ENCODE peak calls at places on chromosomes 6 and 20, in six cellular contexts. One of them, this sample, is unnamed.

GRCh38 chr20:32906871-32907495 is 48.3 kb downstream of the EFCAB8 start:
- DNase-seq in thyroid gland: no peak
- DNase-seq in astrocyte: no peak
- DNase-seq in GM13976: no peak
- DNase-seq in nephron progenitor cell: no peak
- DNase-seq in astrocyte of the spinal cord: no peak
- DNase-seq in this sample: no peak

GRCh38 chr6:35736293-35736894 is 438 bp upstream of the ARMC12 start:
- DNase-seq in astrocyte: no peak
- DNase-seq in nephron progenitor cell: peak
- DNase-seq in astrocyte of the spinal cord: peak
- DNase-seq in GM13976: peak
- DNase-seq in thyroid gland: peak
- DNase-seq in this sample: peak

GRCh38 chr6:69994251-69994650 is 127.9 kb downstream of the COL19A1 start:
- DNase-seq in astrocyte: no peak
- DNase-seq in GM13976: no peak
- DNase-seq in nephron progenitor cell: no peak
- DNase-seq in astrocyte of the spinal cord: no peak
- DNase-seq in thyroid gland: no peak
- DNase-seq in this sample: no peak

GRCh38 chr20:47220161-47220582 is 136.3 kb downstream of the ZMYND8 start:
- DNase-seq in thyroid gland: no peak
- DNase-seq in GM13976: peak
- DNase-seq in astrocyte: no peak
- DNase-seq in nephron progenitor cell: peak
- DNase-seq in astrocyte of the spinal cord: no peak
- DNase-seq in this sample: peak

GRCh38 chr6:151279891-151280290 is 40.1 kb downstream of the AKAP12 start:
- DNase-seq in nephron progenitor cell: no peak
- DNase-seq in GM13976: no peak
- DNase-seq in astrocyte: no peak
- DNase-seq in astrocyte of the spinal cord: no peak
- DNase-seq in thyroid gland: no peak
- DNase-seq in this sample: no peak

GRCh38 chr20:235891-236290 is 8.8 kb downstream of the DEFB129 start:
- DNase-seq in nephron progenitor cell: no peak
- DNase-seq in astrocyte: no peak
- DNase-seq in astrocyte of the spinal cord: peak
- DNase-seq in thyroid gland: peak
- DNase-seq in GM13976: no peak
- DNase-seq in this sample: no peak

GRCh38 chr6:38554700-38555413 is 84.9 kb downstream of the BTBD9 start:
- DNase-seq in thyroid gland: no peak
- DNase-seq in GM13976: no peak
- DNase-seq in nephron progenitor cell: no peak
- DNase-seq in astrocyte: peak
- DNase-seq in astrocyte of the spinal cord: peak
- DNase-seq in this sample: no peak

GRCh38 chr6:167115054-167115453 is 7.8 kb upstream of the CCR6 start:
- DNase-seq in GM13976: no peak
- DNase-seq in nephron progenitor cell: no peak
- DNase-seq in astrocyte: no peak
- DNase-seq in astrocyte of the spinal cord: no peak
- DNase-seq in thyroid gland: no peak
- DNase-seq in this sample: no peak

GRCh38 chr6:26064619-26065257 is 22.5 kb upstream of the HFE start:
- DNase-seq in astrocyte of the spinal cord: peak
- DNase-seq in GM13976: peak
- DNase-seq in thyroid gland: no peak
- DNase-seq in nephron progenitor cell: no peak
- DNase-seq in astrocyte: peak
- DNase-seq in this sample: no peak

GRCh38 chr20:44208770-44209169 is 1.8 kb downstream of the OSER1 start:
- DNase-seq in nephron progenitor cell: no peak
- DNase-seq in astrocyte of the spinal cord: peak
- DNase-seq in thyroid gland: no peak
- DNase-seq in GM13976: no peak
- DNase-seq in astrocyte: peak
- DNase-seq in this sample: peak

GRCh38 chr20:16283307-16283706 is 289.9 kb downstream of the KIF16B start:
- DNase-seq in astrocyte: no peak
- DNase-seq in thyroid gland: peak
- DNase-seq in nephron progenitor cell: no peak
- DNase-seq in astrocyte of the spinal cord: no peak
- DNase-seq in GM13976: no peak
- DNase-seq in this sample: no peak

GRCh38 chr6:4957521-4958231 is 46.2 kb downstream of the RPP40 start:
- DNase-seq in GM13976: no peak
- DNase-seq in astrocyte: no peak
- DNase-seq in nephron progenitor cell: no peak
- DNase-seq in astrocyte of the spinal cord: no peak
- DNase-seq in thyroid gland: no peak
- DNase-seq in this sample: no peak

GRCh38 chr6:137341721-137342195 is 122.6 kb upstream of the IFNGR1 start:
- DNase-seq in GM13976: peak
- DNase-seq in astrocyte of the spinal cord: no peak
- DNase-seq in astrocyte: no peak
- DNase-seq in thyroid gland: peak
- DNase-seq in nephron progenitor cell: no peak
- DNase-seq in this sample: peak

GRCh38 chr6:39243809-39244208 is 14.5 kb upstream of the KCNK5 start:
- DNase-seq in astrocyte: no peak
- DNase-seq in nephron progenitor cell: no peak
- DNase-seq in GM13976: no peak
- DNase-seq in thyroid gland: peak
- DNase-seq in astrocyte of the spinal cord: no peak
- DNase-seq in this sample: no peak

GRCh38 chr20:18263723-18264122 is 24.6 kb upstream of the ZNF133 start:
- DNase-seq in astrocyte: no peak
- DNase-seq in astrocyte of the spinal cord: peak
- DNase-seq in nephron progenitor cell: no peak
- DNase-seq in thyroid gland: no peak
- DNase-seq in GM13976: no peak
- DNase-seq in this sample: no peak

GRCh38 chr6:7314414-7314813 is 1.4 kb upstream of the SSR1 start:
- DNase-seq in astrocyte: no peak
- DNase-seq in thyroid gland: no peak
- DNase-seq in astrocyte of the spinal cord: no peak
- DNase-seq in nephron progenitor cell: no peak
- DNase-seq in GM13976: no peak
- DNase-seq in this sample: no peak

GRCh38 chr6:15090145-15090579 is 155.7 kb upstream of the JARID2 start:
- DNase-seq in astrocyte: no peak
- DNase-seq in thyroid gland: peak
- DNase-seq in nephron progenitor cell: peak
- DNase-seq in astrocyte of the spinal cord: no peak
- DNase-seq in GM13976: no peak
- DNase-seq in this sample: no peak

GRCh38 chr6:31580807-31581437 is 1.3 kb downstream of the LTB start:
- DNase-seq in GM13976: peak
- DNase-seq in thyroid gland: peak
- DNase-seq in astrocyte of the spinal cord: peak
- DNase-seq in nephron progenitor cell: peak
- DNase-seq in astrocyte: peak
- DNase-seq in this sample: peak

GRCh38 chr6:117272032-117272866 is 6.9 kb downstream of the VGLL2 start:
- DNase-seq in thyroid gland: no peak
- DNase-seq in astrocyte: peak
- DNase-seq in nephron progenitor cell: no peak
- DNase-seq in astrocyte of the spinal cord: peak
- DNase-seq in GM13976: no peak
- DNase-seq in this sample: no peak

GRCh38 chr6:4844108-4844507 is 67.9 kb downstream of the CDYL start:
- DNase-seq in nephron progenitor cell: no peak
- DNase-seq in astrocyte: no peak
- DNase-seq in GM13976: no peak
- DNase-seq in thyroid gland: no peak
- DNase-seq in astrocyte of the spinal cord: no peak
- DNase-seq in this sample: no peak

GRCh38 chr6:81865712-81866111 is 113.2 kb upstream of the TENT5A start:
- DNase-seq in astrocyte: peak
- DNase-seq in nephron progenitor cell: no peak
- DNase-seq in GM13976: no peak
- DNase-seq in thyroid gland: no peak
- DNase-seq in astrocyte of the spinal cord: peak
- DNase-seq in this sample: no peak

GRCh38 chr20:32535316-32535952 is 49.7 kb downstream of the NOL4L start:
- DNase-seq in GM13976: no peak
- DNase-seq in nephron progenitor cell: no peak
- DNase-seq in thyroid gland: no peak
- DNase-seq in astrocyte of the spinal cord: no peak
- DNase-seq in astrocyte: no peak
- DNase-seq in this sample: no peak

GRCh38 chr6:6002809-6003333 is 3.9 kb downstream of the NRN1 start:
- DNase-seq in nephron progenitor cell: peak
- DNase-seq in GM13976: peak
- DNase-seq in astrocyte of the spinal cord: no peak
- DNase-seq in thyroid gland: no peak
- DNase-seq in astrocyte: no peak
- DNase-seq in this sample: no peak

GRCh38 chr6:6002005-6002808 is 4.5 kb downstream of the NRN1 start:
- DNase-seq in astrocyte of the spinal cord: no peak
- DNase-seq in astrocyte: no peak
- DNase-seq in GM13976: peak
- DNase-seq in thyroid gland: no peak
- DNase-seq in nephron progenitor cell: peak
- DNase-seq in this sample: peak

GRCh38 chr6:6004147-6004995 is 2.4 kb downstream of the NRN1 start:
- DNase-seq in astrocyte: no peak
- DNase-seq in nephron progenitor cell: peak
- DNase-seq in astrocyte of the spinal cord: peak
- DNase-seq in thyroid gland: no peak
- DNase-seq in GM13976: peak
- DNase-seq in this sample: peak

GRCh38 chr6:6001443-6001842 is 5.3 kb downstream of the NRN1 start:
- DNase-seq in nephron progenitor cell: no peak
- DNase-seq in astrocyte of the spinal cord: no peak
- DNase-seq in astrocyte: no peak
- DNase-seq in thyroid gland: no peak
- DNase-seq in GM13976: no peak
- DNase-seq in this sample: peak

DNA sequence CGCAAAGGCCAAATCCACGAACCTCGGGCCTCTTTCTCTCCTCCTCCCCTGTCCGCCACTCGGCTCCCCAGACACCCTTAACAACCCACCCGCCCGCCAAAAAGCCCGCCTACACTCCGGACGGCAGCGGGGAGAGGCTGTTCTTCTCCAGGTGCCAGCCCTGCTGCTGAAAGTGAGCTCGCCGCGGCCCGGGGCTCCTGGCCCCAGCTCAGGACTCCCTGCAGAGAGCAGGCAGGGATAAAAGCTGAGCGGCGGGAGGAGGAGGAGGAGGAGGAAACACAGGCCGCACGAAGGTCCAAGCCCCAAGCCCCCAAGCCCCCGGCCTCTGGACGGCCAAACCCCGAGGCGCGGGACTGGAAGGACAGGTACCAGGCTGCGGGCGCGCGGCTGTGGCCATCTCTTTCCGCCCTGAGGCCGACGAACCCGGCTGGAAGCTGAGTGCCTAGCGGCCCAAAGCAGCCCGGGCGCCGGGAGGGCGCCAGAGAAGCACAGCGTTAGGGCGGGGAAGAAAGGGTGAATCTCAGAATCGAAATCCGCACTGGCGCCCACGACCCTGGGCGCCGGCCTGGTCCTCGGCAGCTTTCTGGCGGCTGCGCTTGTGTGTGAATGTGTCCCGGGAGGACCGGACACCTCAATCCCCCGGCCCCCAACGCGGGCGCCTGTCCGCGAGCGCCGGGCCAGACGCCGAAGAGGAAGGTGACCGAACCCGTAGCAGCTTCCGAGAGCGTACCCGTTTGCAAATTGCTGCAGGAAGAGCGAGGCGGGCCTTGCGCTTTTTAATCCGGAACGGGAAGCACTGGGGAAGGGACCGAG is 3.2 kb downstream of the NRN1 start:
- DNase-seq in nephron progenitor cell: peak
- DNase-seq in thyroid gland: no peak
- DNase-seq in astrocyte: no peak
- DNase-seq in GM13976: peak
- DNase-seq in astrocyte of the spinal cord: peak
- DNase-seq in this sample: peak
- TF ChIP-seq CTCF in nephron progenitor cell: no peak
- TF ChIP-seq CTCF in thyroid gland: no peak
- TF ChIP-seq CTCF in astrocyte: no peak
- TF ChIP-seq CTCF in GM13976: no peak
- TF ChIP-seq CTCF in astrocyte of the spinal cord: no peak
- TF ChIP-seq CTCF in this sample: no peak

GRCh38 chr20:36569847-36570429 is 3.5 kb upstream of the TGIF2 start:
- DNase-seq in astrocyte: peak
- DNase-seq in thyroid gland: no peak
- DNase-seq in astrocyte of the spinal cord: peak
- DNase-seq in GM13976: no peak
- DNase-seq in nephron progenitor cell: no peak
- DNase-seq in this sample: no peak
- TF ChIP-seq CTCF in astrocyte: no peak
- TF ChIP-seq CTCF in thyroid gland: no peak
- TF ChIP-seq CTCF in astrocyte of the spinal cord: peak
- TF ChIP-seq CTCF in GM13976: no peak
- TF ChIP-seq CTCF in nephron progenitor cell: no peak
- TF ChIP-seq CTCF in this sample: no peak

GRCh38 chr6:159252955-159253508 is 83.8 kb downstream of the FNDC1 start:
- DNase-seq in astrocyte: peak
- DNase-seq in astrocyte of the spinal cord: peak
- DNase-seq in nephron progenitor cell: no peak
- DNase-seq in thyroid gland: peak
- DNase-seq in GM13976: peak
- DNase-seq in this sample: peak
- TF ChIP-seq CTCF in astrocyte: peak
- TF ChIP-seq CTCF in astrocyte of the spinal cord: peak
- TF ChIP-seq CTCF in nephron progenitor cell: peak
- TF ChIP-seq CTCF in thyroid gland: peak
- TF ChIP-seq CTCF in GM13976: peak
- TF ChIP-seq CTCF in this sample: peak

DNA sequence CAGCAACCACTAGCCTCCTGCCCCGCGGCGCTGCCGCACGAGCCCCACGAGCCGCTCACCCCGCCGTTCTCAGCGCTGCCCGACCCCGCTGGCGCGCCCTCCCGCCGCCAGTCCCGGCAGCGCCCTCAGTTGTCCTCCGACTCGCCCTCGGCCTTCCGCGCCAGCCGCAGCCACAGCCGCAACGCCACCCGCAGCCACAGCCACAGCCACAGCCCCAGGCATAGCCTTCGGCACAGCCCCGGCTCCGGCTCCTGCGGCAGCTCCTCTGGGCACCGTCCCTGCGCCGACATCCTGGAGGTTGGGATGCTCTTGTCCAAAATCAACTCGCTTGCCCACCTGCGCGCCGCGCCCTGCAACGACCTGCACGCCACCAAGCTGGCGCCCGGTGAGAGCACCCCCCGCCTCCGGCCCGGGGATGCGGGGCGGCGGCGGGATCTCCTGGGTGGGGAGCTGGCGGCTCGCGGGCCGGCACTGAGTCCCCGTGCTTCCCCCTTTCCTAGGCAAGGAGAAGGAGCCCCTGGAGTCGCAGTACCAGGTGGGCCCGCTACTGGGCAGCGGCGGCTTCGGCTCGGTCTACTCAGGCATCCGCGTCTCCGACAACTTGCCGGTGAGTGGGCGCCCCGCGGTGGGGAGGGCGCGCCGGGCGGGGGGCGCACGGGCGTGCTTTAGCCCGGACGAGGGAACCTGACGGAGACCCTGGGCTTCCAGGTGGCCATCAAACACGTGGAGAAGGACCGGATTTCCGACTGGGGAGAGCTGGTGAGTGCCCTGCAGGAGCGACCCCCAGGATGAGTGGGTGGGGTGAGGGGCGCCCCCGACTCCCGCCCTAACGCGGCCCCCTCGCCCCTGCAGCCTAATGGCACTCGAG is 555 bp downstream of the PIM1 start:
- DNase-seq in astrocyte: no peak
- DNase-seq in thyroid gland: peak
- DNase-seq in GM13976: peak
- DNase-seq in nephron progenitor cell: peak
- DNase-seq in astrocyte of the spinal cord: no peak
- DNase-seq in this sample: peak
- TF ChIP-seq CTCF in astrocyte: no peak
- TF ChIP-seq CTCF in thyroid gland: peak
- TF ChIP-seq CTCF in GM13976: peak
- TF ChIP-seq CTCF in nephron progenitor cell: peak
- TF ChIP-seq CTCF in astrocyte of the spinal cord: peak
- TF ChIP-seq CTCF in this sample: peak

This sample was measured in GM13977.